ENCODE peak calls at places on chromosomes 13 and 19, in nine cellular contexts. Z is MM.1S, S is SK-N-SH, L is adipocyte, R is IMR-90, Q is endodermal cell, T is endothelial cell of umbilical vein, V is trophoblast cell, W is fibroblast of lung. A is an unnamed sample. For H3K36me3, the result is how much of the 10 kb centered on the place peaks cover.

GRCh38 chr19:23783634-23784033 is 24.9 kb upstream of the ZNF681 start:
- DNase-seq in S (no peak), W (no peak), Z (no peak), R (no peak), Q (no peak), T (no peak), V (peak), L (no peak), A (no peak)

GRCh38 chr19:41265376-41266153 is 1.4 kb downstream of the HNRNPUL1 start:
- DNase-seq in W (peak), Z (peak), S (peak), V (no peak), R (peak), T (peak), L (peak), Q (peak), A (no peak)

GRCh38 chr13:19960673-19961015 is 2.1 kb downstream of the ZMYM2 start:
- DNase-seq in T (no peak), R (no peak), V (no peak), S (no peak), Z (peak), L (no peak), Q (no peak), W (no peak), A (no peak)

GRCh38 chr19:19403373-19403901 is 2.0 kb upstream of the GATAD2A start:
- DNase-seq in T (no peak), S (no peak), W (peak), Q (no peak), R (peak), L (peak), Z (no peak), V (no peak), A (no peak)

GRCh38 chr13:46160474-46161066 is 21.4 kb downstream of the LCP1 start:
- DNase-seq in R (peak), Z (no peak), S (peak), W (peak), Q (peak), T (peak), L (peak), V (peak), A (peak)

GRCh38 chr13:45456196-45456972 is 8.4 kb upstream of the COG3 start:
- DNase-seq in T (peak), S (no peak), R (peak), L (peak), Z (no peak), W (peak), V (no peak), Q (no peak), A (no peak)

GRCh38 chr19:48123907-48124675 is 13.5 kb upstream of the PLA2G4C start:
- DNase-seq in T (peak), Z (no peak), V (no peak), R (peak), S (no peak), W (peak), Q (no peak), L (peak), A (no peak)

GRCh38 chr13:72062566-72062965 is 195.6 kb upstream of the DACH1 start:
- DNase-seq in T (peak), Q (peak), S (no peak), L (no peak), Z (peak), W (no peak), V (no peak), R (no peak), A (peak)

GRCh38 chr19:52963229-52963760 is 614 bp upstream of the ZNF816 start:
- DNase-seq in Z (no peak), L (peak), T (no peak), Q (peak), V (no peak), W (no peak), S (peak), R (no peak), A (no peak)

GRCh38 chr13:40052954-40053353 is 397.5 kb downstream of the COG6 start:
- DNase-seq in Q (no peak), Z (no peak), V (no peak), L (no peak), R (no peak), S (no peak), W (no peak), T (no peak), A (no peak)

GRCh38 chr19:6484251-6484650 is 2.7 kb upstream of the DENND1C start:
- DNase-seq in L (no peak), Z (no peak), Q (no peak), R (no peak), W (no peak), S (no peak), T (no peak), V (no peak), A (no peak)

GRCh38 chr13:59975807-59976445 is 187.8 kb downstream of the DIAPH3 start:
- DNase-seq in S (no peak), R (no peak), T (no peak), Q (no peak), L (no peak), Z (no peak), W (no peak), V (no peak), A (no peak)

GRCh38 chr13:42047561-42048322 is 706 bp upstream of the DGKH start:
- DNase-seq in W (peak), V (peak), Z (no peak), T (peak), Q (peak), R (peak), S (peak), L (peak), A (no peak)

GRCh38 chr19:33758541-33759013 is 38.1 kb upstream of the KCTD15 start:
- DNase-seq in V (no peak), Z (peak), L (no peak), S (no peak), T (no peak), Q (no peak), R (peak), W (peak), A (no peak)

GRCh38 chr13:110217811-110218210 is 89.1 kb downstream of the COL4A1 start:
- DNase-seq in L (no peak), V (no peak), T (no peak), Z (no peak), R (no peak), W (no peak), S (no peak), Q (no peak), A (no peak)

GRCh38 chr19:50330365-50331078 is 1.3 kb upstream of the KCNC3 start:
- DNase-seq in R (peak), Z (peak), T (peak), S (peak), Q (peak), W (peak), V (peak), L (peak), A (no peak)

GRCh38 chr13:95298971-95299627 is 2.2 kb downstream of the ABCC4 start:
- DNase-seq in V (no peak), Q (no peak), R (peak), W (peak), L (peak), Z (no peak), T (no peak), S (no peak), A (no peak)

GRCh38 chr19:6238256-6238642 is 41.5 kb downstream of the MLLT1 start:
- DNase-seq in S (peak), R (no peak), V (no peak), Z (no peak), T (peak), L (no peak), Q (no peak), W (no peak), A (no peak)

GRCh38 chr19:37716140-37716539 is 3.4 kb downstream of the ZNF607 start:
- DNase-seq in L (no peak), Z (no peak), W (no peak), R (no peak), S (no peak), V (no peak), Q (no peak), T (no peak), A (no peak)

GRCh38 chr19:37719111-37719926 is at the start of gene ZNF607:
- DNase-seq in V (peak), Q (peak), T (peak), S (peak), W (peak), Z (peak), L (peak), R (peak), A (peak)

GRCh38 chr19:37719927-37720265 is 335 bp upstream of the ZNF607 start:
- DNase-seq in T (no peak), R (no peak), Z (no peak), S (no peak), V (no peak), L (no peak), W (no peak), Q (no peak), A (no peak)

DNA sequence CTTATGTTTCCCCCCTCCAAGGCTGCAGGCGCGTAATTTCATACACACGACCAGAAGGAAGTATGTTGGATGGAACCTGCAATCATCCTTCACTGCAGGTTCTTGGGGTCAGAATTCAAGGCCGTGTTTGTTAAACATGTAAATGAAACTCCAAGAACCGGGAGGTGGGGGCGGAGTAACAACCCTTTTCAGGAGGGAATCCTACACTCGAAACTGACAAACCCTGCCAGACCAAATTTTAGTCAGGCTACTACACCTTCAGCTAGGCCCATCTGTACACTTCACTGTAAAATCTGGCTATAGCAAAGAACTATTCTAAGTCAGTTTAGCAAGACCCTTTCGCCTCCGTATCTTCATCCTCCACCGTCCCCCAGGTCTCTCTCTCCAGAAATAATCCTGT is 1.2 kb downstream of the ZNF607 start:
- DNase-seq in T (no peak), R (no peak), L (peak), Q (peak), S (peak), V (no peak), Z (no peak), W (no peak), A (no peak)
- H3K9ac ChIP-seq in T (no peak), R (peak), L (peak), Q (no peak), S (peak), V (no peak), Z (no peak), W (no peak), A (peak)

DNA sequence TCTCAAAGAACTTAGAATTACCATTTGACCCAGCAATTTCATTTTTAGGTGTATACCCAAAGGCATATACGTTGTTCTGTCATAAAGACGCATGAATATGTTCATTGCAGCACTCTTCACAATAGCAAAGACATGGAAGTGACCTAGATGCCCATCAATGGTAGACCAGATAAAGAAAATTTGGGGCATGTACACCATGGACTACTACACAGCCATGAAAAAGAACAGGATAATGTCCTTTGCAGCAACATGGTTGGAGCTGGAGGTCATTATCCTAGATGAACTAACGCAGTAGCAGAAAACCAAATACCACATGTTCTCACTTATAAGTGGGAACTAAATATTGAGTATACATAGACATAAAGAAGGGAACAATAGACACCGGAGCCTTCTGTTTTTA is 20.7 kb downstream of the PAN3 start:
- DNase-seq in V (no peak), Q (no peak), Z (no peak), R (no peak), T (no peak), W (no peak), S (no peak), L (no peak), A (no peak)
- H3K36me3 ChIP-seq in V (under half), Q (under half), Z (under half), R (under half), T (under half), W (under half), S (under half), L (under half), A (under half)

DNA sequence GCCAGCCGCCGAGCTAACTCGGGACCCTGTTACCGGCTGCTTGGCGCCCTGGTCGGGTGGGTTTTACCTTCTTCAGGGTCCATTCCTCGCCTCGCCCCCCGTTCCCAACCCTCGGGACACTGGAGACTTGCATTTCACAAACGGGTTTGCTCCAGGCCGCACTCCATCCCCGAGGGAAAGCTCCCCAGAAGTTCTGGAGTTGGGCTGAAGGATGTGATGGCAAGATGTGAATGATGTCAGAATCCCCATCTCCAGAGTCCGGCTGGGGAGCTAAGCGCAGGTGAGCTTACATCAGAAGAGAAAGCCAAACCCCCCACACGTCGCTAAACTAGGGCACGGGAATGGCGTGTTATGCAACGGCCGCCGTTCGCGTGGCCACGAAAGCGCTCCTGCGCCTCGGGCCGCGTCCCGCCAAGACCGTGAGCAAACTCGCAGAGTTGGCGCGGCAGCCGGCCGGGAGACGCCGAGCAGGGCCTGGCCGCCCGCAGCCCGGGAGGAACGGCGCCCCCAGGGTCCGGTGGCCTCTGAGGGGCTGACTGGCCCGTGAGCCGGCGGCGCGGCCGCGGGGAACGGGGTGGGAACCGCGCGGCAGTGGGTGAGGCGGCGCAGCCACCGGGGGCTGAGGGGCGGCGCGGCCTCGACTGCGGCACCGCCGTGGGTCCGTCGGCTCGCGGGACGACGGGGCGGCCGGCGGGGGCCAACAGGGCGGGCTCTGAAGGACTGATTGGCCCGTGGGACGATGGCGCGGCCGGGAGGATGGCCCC is 1.1 kb downstream of the LATS2 start:
- DNase-seq in T (peak), R (peak), S (no peak), Z (no peak), L (peak), V (peak), Q (peak), W (peak), A (no peak)
- H3K9ac ChIP-seq in T (peak), R (peak), S (peak), Z (no peak), L (peak), V (peak), Q (peak), W (peak), A (peak)

DNA sequence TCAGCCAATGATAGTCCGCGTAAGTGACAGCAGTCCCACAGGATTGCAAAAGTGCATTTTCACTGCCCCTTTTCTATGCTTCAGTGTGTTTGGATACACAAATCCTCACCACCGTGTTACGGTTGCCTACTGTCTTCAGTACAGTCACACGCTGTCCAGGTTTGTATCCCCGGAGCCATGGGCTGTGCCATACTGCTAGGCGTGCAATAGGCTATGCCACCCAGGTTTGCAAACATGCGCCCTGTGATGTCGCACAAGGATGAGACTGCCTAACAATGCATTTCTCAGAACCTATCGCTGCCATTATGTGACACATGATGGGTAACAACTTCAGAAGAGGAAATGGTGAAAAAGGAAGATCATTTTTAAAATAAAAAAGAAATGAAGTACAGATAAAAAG is 16.8 kb upstream of the ADPRHL1 start:
- DNase-seq in L (no peak), Z (no peak), Q (no peak), W (no peak), T (no peak), S (no peak), V (no peak), R (no peak), A (no peak)
- H3K36me3 ChIP-seq in L (under half), Z (under half), Q (under half), W (under half), T (under half), S (under half), V (under half), R (under half), A (half or more)

DNA sequence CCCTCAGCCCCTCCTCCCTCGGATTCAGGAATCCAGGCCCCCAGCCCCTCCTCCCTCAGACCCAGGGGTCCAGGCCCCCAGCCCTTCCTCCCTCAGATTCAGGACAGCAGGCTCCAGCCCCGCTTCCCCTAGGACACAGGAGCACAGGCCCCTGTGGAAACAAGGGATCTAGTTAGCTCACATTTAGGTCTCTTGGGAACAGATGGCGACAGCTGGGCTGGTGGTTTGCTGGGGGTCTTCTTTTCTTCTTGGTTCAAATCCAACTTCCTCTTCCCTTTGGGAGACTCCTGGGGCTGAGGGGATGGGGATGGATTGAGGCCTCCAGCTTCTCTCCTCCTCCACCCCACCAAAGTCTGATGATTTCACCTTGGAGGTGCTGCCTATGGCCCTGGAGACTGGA is 19.6 kb downstream of the ZNF575 start:
- DNase-seq in Z (no peak), V (no peak), Q (no peak), T (no peak), W (no peak), L (no peak), S (no peak), R (no peak), A (no peak)
- H3K9ac ChIP-seq in Z (no peak), V (no peak), Q (no peak), T (no peak), W (no peak), L (no peak), S (no peak), R (no peak), A (no peak)

DNA sequence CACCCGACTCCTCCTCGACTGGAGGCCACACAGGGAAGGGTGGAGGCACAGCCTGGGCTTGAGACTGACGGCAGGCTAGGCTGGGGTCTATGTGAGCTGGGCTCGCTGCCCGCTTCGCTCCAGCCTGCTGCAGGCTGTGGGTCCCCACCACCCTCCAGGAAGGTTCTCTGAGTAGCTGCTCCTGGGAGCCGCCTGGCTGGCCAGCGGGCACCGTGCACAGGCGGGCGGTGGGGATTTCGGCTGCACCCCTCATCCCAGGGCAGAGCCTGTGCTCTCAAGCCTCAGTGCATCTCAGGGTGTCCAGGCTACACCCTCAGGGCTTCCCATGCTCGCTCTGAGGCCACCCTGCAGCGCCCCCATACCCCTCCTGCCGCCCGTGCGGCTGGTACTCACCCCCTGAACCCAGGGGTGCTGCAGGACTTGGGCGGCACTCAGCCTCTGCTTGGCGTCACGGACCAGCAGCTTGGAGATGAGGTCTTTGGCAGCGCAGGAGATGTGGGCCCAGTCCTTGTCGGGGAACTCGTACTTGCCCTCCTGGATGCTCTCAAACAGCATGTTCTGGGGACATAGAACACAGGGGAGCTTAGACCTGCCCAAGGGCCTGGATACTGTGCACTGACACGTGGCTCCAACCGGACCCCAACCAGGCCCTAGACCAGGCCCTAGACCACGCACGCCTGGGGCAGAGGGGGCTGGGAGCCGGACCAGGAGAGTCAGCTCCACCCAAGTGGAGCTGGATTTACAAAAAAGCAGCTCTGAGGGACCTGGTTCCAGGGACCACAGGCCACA is 10.2 kb downstream of the MKNK2 start:
- DNase-seq in Z (no peak), L (no peak), S (no peak), T (no peak), Q (no peak), R (no peak), W (no peak), V (no peak), A (no peak)
- H3K36me3 ChIP-seq in Z (under half), L (half or more), S (half or more), T (half or more), Q (under half), R (half or more), W (under half), V (half or more), A (half or more)

A was measured in NT2/D1.